ENCODE peak calls at places on chromosome 16, in six cellular contexts. A is hepatic stellate cell, O is NCI-H1048, H is T-helper 1 cell, Y is cardiac fibroblast, K is epithelial cell of prostate. I is an unnamed sample.

GRCh38 chr16:12664334-12664733 is 139.4 kb downstream of the CPPED1 start:
- DNase-seq in A (no peak), O (no peak), H (no peak), Y (no peak), K (no peak), I (no peak)

GRCh38 chr16:397135-397661 is at the start of gene NME4:
- DNase-seq in A (peak), O (no peak), H (no peak), Y (peak), K (no peak), I (no peak)

GRCh38 chr16:68296291-68296690 is 14.5 kb downstream of the SLC7A6OS start:
- DNase-seq in A (no peak), O (no peak), H (no peak), Y (no peak), K (no peak), I (no peak)

GRCh38 chr16:21599994-21600773 is 807 bp downstream of the METTL9 start:
- DNase-seq in A (peak), O (no peak), H (peak), Y (peak), K (no peak), I (no peak)

GRCh38 chr16:2186505-2186904 is 9.9 kb downstream of the CASKIN1 start:
- DNase-seq in A (no peak), O (no peak), H (no peak), Y (no peak), K (no peak), I (no peak)

GRCh38 chr16:27113341-27113841 is 46.7 kb downstream of the C16orf82 start:
- DNase-seq in A (no peak), O (no peak), H (no peak), Y (no peak), K (no peak), I (no peak)

GRCh38 chr16:82758406-82758805 is 131.6 kb downstream of the CDH13 start:
- DNase-seq in A (no peak), O (no peak), H (no peak), Y (no peak), K (no peak), I (no peak)

GRCh38 chr16:69309316-69309715 is 1.8 kb upstream of the VPS4A start:
- DNase-seq in A (no peak), O (no peak), H (no peak), Y (no peak), K (no peak), I (no peak)

GRCh38 chr16:78004501-78004900 is 17.8 kb upstream of the CLEC3A start:
- DNase-seq in A (no peak), O (no peak), H (no peak), Y (no peak), K (no peak), I (no peak)

GRCh38 chr16:48300391-48300856 is 53.1 kb upstream of the ABCC11 start:
- DNase-seq in A (peak), O (no peak), H (peak), Y (peak), K (no peak), I (no peak)

GRCh38 chr16:11249233-11250061 is 6.6 kb downstream of the SOCS1 start:
- DNase-seq in A (no peak), O (no peak), H (no peak), Y (no peak), K (no peak), I (no peak)

GRCh38 chr16:54178491-54178976 is 108.1 kb downstream of the IRX3 start:
- DNase-seq in A (no peak), O (no peak), H (no peak), Y (no peak), K (no peak), I (no peak)

GRCh38 chr16:47018223-47018891 is 44.9 kb upstream of the DNAJA2 start:
- DNase-seq in A (no peak), O (no peak), H (peak), Y (peak), K (no peak), I (no peak)

GRCh38 chr16:57066625-57067024 is 25.8 kb upstream of the CPNE2 start:
- DNase-seq in A (no peak), O (no peak), H (no peak), Y (no peak), K (no peak), I (no peak)

GRCh38 chr16:75909746-75910145 is 183.5 kb upstream of the CPHXL start:
- DNase-seq in A (no peak), O (no peak), H (peak), Y (no peak), K (peak), I (no peak)

GRCh38 chr16:86604436-86605220 is 26.3 kb downstream of the FOXL1 start:
- DNase-seq in A (no peak), O (no peak), H (peak), Y (no peak), K (no peak), I (no peak)

GRCh38 chr16:57513371-57514102 is 22.8 kb downstream of the CCDC102A start:
- DNase-seq in A (no peak), O (no peak), H (no peak), Y (no peak), K (no peak), I (no peak)

GRCh38 chr16:57923841-57924240 is 47.1 kb downstream of the CNGB1 start:
- DNase-seq in A (no peak), O (no peak), H (no peak), Y (no peak), K (no peak), I (no peak)

GRCh38 chr16:81429045-81429521 is 15.5 kb upstream of the CMIP start:
- DNase-seq in A (peak), O (no peak), H (no peak), Y (peak), K (no peak), I (no peak)

GRCh38 chr16:23499801-23500200 is 10.5 kb downstream of the GGA2 start:
- DNase-seq in A (no peak), O (no peak), H (no peak), Y (no peak), K (no peak), I (no peak)

GRCh38 chr16:67990018-67990386 is 9.3 kb downstream of the DPEP2 start:
- DNase-seq in A (no peak), O (no peak), H (no peak), Y (no peak), K (no peak), I (no peak)